ENCODE peak calls at places on chromosomes 7 and 10, in seven cellular contexts. One of them, this sample, is unnamed.
A peak's percentile ranks its signal among the peaks of the same experiment; 100 is the strongest.

GRCh38 chr7:15801041-15801440 is 114.6 kb upstream of the MEOX2 start:
- DNase-seq in T-helper 2 cell: no peak
- DNase-seq in kidney epithelial cell: no peak
- DNase-seq in pancreas: no peak
- DNase-seq in GM04504: no peak
- DNase-seq in lung: no peak
- DNase-seq in amniotic stem cell: no peak
- DNase-seq in this sample: no peak

GRCh38 chr7:144869072-144869471 is 33.2 kb upstream of the TPK1 start:
- DNase-seq in T-helper 2 cell: no peak
- DNase-seq in kidney epithelial cell: peak; percentile 1
- DNase-seq in pancreas: no peak
- DNase-seq in GM04504: no peak
- DNase-seq in lung: no peak
- DNase-seq in amniotic stem cell: no peak
- DNase-seq in this sample: no peak

GRCh38 chr7:42207420-42207819 is 29.6 kb downstream of the GLI3 start:
- DNase-seq in T-helper 2 cell: no peak
- DNase-seq in kidney epithelial cell: no peak
- DNase-seq in pancreas: no peak
- DNase-seq in GM04504: no peak
- DNase-seq in lung: no peak
- DNase-seq in amniotic stem cell: no peak
- DNase-seq in this sample: no peak

GRCh38 chr7:116740758-116741462 is 68.9 kb downstream of the MET start:
- DNase-seq in T-helper 2 cell: no peak
- DNase-seq in kidney epithelial cell: no peak
- DNase-seq in pancreas: no peak
- DNase-seq in GM04504: no peak
- DNase-seq in lung: no peak
- DNase-seq in amniotic stem cell: no peak
- DNase-seq in this sample: no peak

GRCh38 chr7:157710396-157710795 is 373.6 kb downstream of the DNAJB6 start:
- DNase-seq in T-helper 2 cell: no peak
- DNase-seq in kidney epithelial cell: no peak
- DNase-seq in pancreas: no peak
- DNase-seq in GM04504: no peak
- DNase-seq in lung: no peak
- DNase-seq in amniotic stem cell: no peak
- DNase-seq in this sample: no peak

GRCh38 chr7:80825499-80825898 is 93.4 kb downstream of the SEMA3C start:
- DNase-seq in T-helper 2 cell: no peak
- DNase-seq in kidney epithelial cell: no peak
- DNase-seq in pancreas: no peak
- DNase-seq in GM04504: no peak
- DNase-seq in lung: no peak
- DNase-seq in amniotic stem cell: no peak
- DNase-seq in this sample: no peak

GRCh38 chr7:112770051-112770450 is 20.1 kb downstream of the TMEM168 start:
- DNase-seq in T-helper 2 cell: no peak
- DNase-seq in kidney epithelial cell: peak; percentile 59
- DNase-seq in pancreas: no peak
- DNase-seq in GM04504: no peak
- DNase-seq in lung: no peak
- DNase-seq in amniotic stem cell: no peak
- DNase-seq in this sample: no peak

GRCh38 chr7:107390921-107391320 is 78.9 kb upstream of the GPR22 start:
- DNase-seq in T-helper 2 cell: no peak
- DNase-seq in kidney epithelial cell: no peak
- DNase-seq in pancreas: no peak
- DNase-seq in GM04504: no peak
- DNase-seq in lung: no peak
- DNase-seq in amniotic stem cell: no peak
- DNase-seq in this sample: no peak

GRCh38 chr7:139725077-139725476 is 52.7 kb downstream of the HIPK2 start:
- DNase-seq in T-helper 2 cell: no peak
- DNase-seq in kidney epithelial cell: no peak
- DNase-seq in pancreas: no peak
- DNase-seq in GM04504: no peak
- DNase-seq in lung: no peak
- DNase-seq in amniotic stem cell: peak; percentile 66
- DNase-seq in this sample: no peak

GRCh38 chr10:36019749-36020148 is 377.7 kb upstream of the FZD8 start:
- DNase-seq in T-helper 2 cell: no peak
- DNase-seq in kidney epithelial cell: no peak
- DNase-seq in pancreas: no peak
- DNase-seq in GM04504: no peak
- DNase-seq in lung: no peak
- DNase-seq in amniotic stem cell: no peak
- DNase-seq in this sample: no peak

GRCh38 chr10:33106767-33107166 is 148.7 kb upstream of the ITGB1 start:
- DNase-seq in T-helper 2 cell: no peak
- DNase-seq in kidney epithelial cell: no peak
- DNase-seq in pancreas: no peak
- DNase-seq in GM04504: no peak
- DNase-seq in lung: no peak
- DNase-seq in amniotic stem cell: no peak
- DNase-seq in this sample: no peak

GRCh38 chr7:151798851-151799428 is 78.0 kb downstream of the PRKAG2 start:
- DNase-seq in T-helper 2 cell: no peak
- DNase-seq in kidney epithelial cell: no peak
- DNase-seq in pancreas: no peak
- DNase-seq in GM04504: no peak
- DNase-seq in lung: no peak
- DNase-seq in amniotic stem cell: no peak
- DNase-seq in this sample: no peak

GRCh38 chr7:127786184-127786583 is 134.2 kb downstream of the SND1 start:
- DNase-seq in T-helper 2 cell: no peak
- DNase-seq in kidney epithelial cell: no peak
- DNase-seq in pancreas: no peak
- DNase-seq in GM04504: no peak
- DNase-seq in lung: no peak
- DNase-seq in amniotic stem cell: no peak
- DNase-seq in this sample: no peak

GRCh38 chr7:26653966-26654365 is 210.4 kb downstream of the SKAP2 start:
- DNase-seq in T-helper 2 cell: no peak
- DNase-seq in kidney epithelial cell: no peak
- DNase-seq in pancreas: no peak
- DNase-seq in GM04504: no peak
- DNase-seq in lung: no peak
- DNase-seq in amniotic stem cell: no peak
- DNase-seq in this sample: no peak

GRCh38 chr7:140676303-140676702 is 3.6 kb downstream of the ADCK2 start:
- DNase-seq in T-helper 2 cell: no peak
- DNase-seq in kidney epithelial cell: no peak
- DNase-seq in pancreas: no peak
- DNase-seq in GM04504: no peak
- DNase-seq in lung: no peak
- DNase-seq in amniotic stem cell: no peak
- DNase-seq in this sample: no peak

GRCh38 chr7:92648082-92648481 is 57.9 kb upstream of the FAM133B start:
- DNase-seq in T-helper 2 cell: no peak
- DNase-seq in kidney epithelial cell: no peak
- DNase-seq in pancreas: no peak
- DNase-seq in GM04504: no peak
- DNase-seq in lung: no peak
- DNase-seq in amniotic stem cell: no peak
- DNase-seq in this sample: no peak

GRCh38 chr10:3077940-3078630 is 10.7 kb downstream of the PFKP start:
- DNase-seq in T-helper 2 cell: no peak
- DNase-seq in kidney epithelial cell: no peak
- DNase-seq in pancreas: no peak
- DNase-seq in GM04504: no peak
- DNase-seq in lung: no peak
- DNase-seq in amniotic stem cell: no peak
- DNase-seq in this sample: no peak

GRCh38 chr10:109282510-109282909 is 640.8 kb downstream of the XPNPEP1 start:
- DNase-seq in T-helper 2 cell: no peak
- DNase-seq in kidney epithelial cell: peak; percentile 47
- DNase-seq in pancreas: no peak
- DNase-seq in GM04504: peak; percentile 21
- DNase-seq in lung: no peak
- DNase-seq in amniotic stem cell: peak; percentile 29
- DNase-seq in this sample: no peak

GRCh38 chr10:42875388-42875755 is 92.8 kb downstream of the BMS1 start:
- DNase-seq in T-helper 2 cell: no peak
- DNase-seq in kidney epithelial cell: no peak
- DNase-seq in pancreas: no peak
- DNase-seq in GM04504: no peak
- DNase-seq in lung: no peak
- DNase-seq in amniotic stem cell: no peak
- DNase-seq in this sample: no peak

GRCh38 chr7:93914581-93915066 is 6.9 kb upstream of the GNG11 start:
- DNase-seq in T-helper 2 cell: no peak
- DNase-seq in kidney epithelial cell: no peak
- DNase-seq in pancreas: no peak
- DNase-seq in GM04504: no peak
- DNase-seq in lung: no peak
- DNase-seq in amniotic stem cell: no peak
- DNase-seq in this sample: no peak

GRCh38 chr7:150988230-150989226 is 2.3 kb upstream of the NOS3 start:
- DNase-seq in T-helper 2 cell: peak; percentile 50
- DNase-seq in kidney epithelial cell: no peak
- DNase-seq in pancreas: no peak
- DNase-seq in GM04504: no peak
- DNase-seq in lung: no peak
- DNase-seq in amniotic stem cell: no peak
- DNase-seq in this sample: peak; percentile 61

GRCh38 chr10:12906051-12906541 is 95.4 kb downstream of the CCDC3 start:
- DNase-seq in T-helper 2 cell: no peak
- DNase-seq in kidney epithelial cell: no peak
- DNase-seq in pancreas: no peak
- DNase-seq in GM04504: no peak
- DNase-seq in lung: no peak
- DNase-seq in amniotic stem cell: no peak
- DNase-seq in this sample: no peak

GRCh38 chr10:2201534-2202104 is 464.3 kb upstream of the ADARB2 start:
- DNase-seq in T-helper 2 cell: no peak
- DNase-seq in kidney epithelial cell: no peak
- DNase-seq in pancreas: no peak
- DNase-seq in GM04504: no peak
- DNase-seq in lung: no peak
- DNase-seq in amniotic stem cell: no peak
- DNase-seq in this sample: no peak

GRCh38 chr7:1946025-1946424 is 275.9 kb downstream of the ELFN1 start:
- DNase-seq in T-helper 2 cell: no peak
- DNase-seq in kidney epithelial cell: no peak
- DNase-seq in pancreas: no peak
- DNase-seq in GM04504: no peak
- DNase-seq in lung: no peak
- DNase-seq in amniotic stem cell: no peak
- DNase-seq in this sample: no peak

GRCh38 chr10:111885919-111886318 is 297.6 kb downstream of the GPAM start:
- DNase-seq in T-helper 2 cell: no peak
- DNase-seq in kidney epithelial cell: no peak
- DNase-seq in pancreas: no peak
- DNase-seq in GM04504: no peak
- DNase-seq in lung: no peak
- DNase-seq in amniotic stem cell: no peak
- DNase-seq in this sample: no peak

GRCh38 chr7:113424463-113424862 is 306.1 kb upstream of the SMIM30 start:
- DNase-seq in T-helper 2 cell: no peak
- DNase-seq in kidney epithelial cell: no peak
- DNase-seq in pancreas: no peak
- DNase-seq in GM04504: no peak
- DNase-seq in lung: no peak
- DNase-seq in amniotic stem cell: no peak
- DNase-seq in this sample: no peak